ENCODE peak calls at places on chromosomes 4 and X, in six cellular contexts. U is neural crest cell, K is psoas muscle, G is retinal pigment epithelial cell, O is substantia nigra, Q is AML-193. S is an unnamed sample.

GRCh38 chr4:162909952-162910351 is 256.7 kb downstream of the NAF1 start:
- DNase-seq in U (no peak), K (no peak), G (no peak), O (no peak), Q (no peak), S (no peak)

GRCh38 chr4:120841580-120841979 is 80.9 kb downstream of the PRDM5 start:
- DNase-seq in U (no peak), K (no peak), G (no peak), O (no peak), Q (no peak), S (no peak)

GRCh38 chr4:72571337-72571736 is 2.3 kb upstream of the ADAMTS3 start:
- DNase-seq in U (no peak), K (no peak), G (no peak), O (no peak), Q (no peak), S (no peak)

GRCh38 chrX:108353452-108353851 is 84.8 kb downstream of the COL4A6 start:
- DNase-seq in U (no peak), K (no peak), G (no peak), O (no peak), Q (no peak), S (no peak)

GRCh38 chr4:158580064-158580463 is 58.4 kb downstream of the RXFP1 start:
- DNase-seq in U (no peak), K (no peak), G (no peak), O (no peak), Q (no peak), S (no peak)

GRCh38 chrX:10041383-10041782 is 74.2 kb downstream of the CLDN34 start:
- DNase-seq in U (no peak), K (no peak), G (no peak), O (no peak), Q (no peak), S (no peak)

GRCh38 chr4:80592950-80593349 is 257.4 kb downstream of the CFAP299 start:
- DNase-seq in U (no peak), K (no peak), G (no peak), O (no peak), Q (no peak), S (no peak)

GRCh38 chr4:37453004-37453360 is 208.4 kb downstream of the NWD2 start:
- DNase-seq in U (peak), K (no peak), G (peak), O (no peak), Q (peak), S (no peak)

GRCh38 chrX:26918633-26919032 is 544.5 kb downstream of the PPP4R3C start:
- DNase-seq in U (no peak), K (no peak), G (no peak), O (no peak), Q (peak), S (no peak)

S was measured in SIG-M5.